ENCODE peak calls at places on chromosomes 4 and X, in four cellular contexts. R is HCT116, Z is K562, J is HepG2. I is an unnamed sample.

GRCh38 chr4:183324619-183325018 is 2.4 kb upstream of the CLDN24 start:
- DNase-seq in J (no peak), Z (no peak), R (no peak), I (no peak)

GRCh38 chrX:80550722-80551121 is 130.5 kb downstream of the TENT5D start:
- DNase-seq in R (no peak), J (peak), Z (peak), I (peak)

GRCh38 chrX:27840881-27841280 is 33.1 kb downstream of the MAGEB10 start:
- DNase-seq in R (no peak), Z (no peak), J (no peak), I (no peak)

GRCh38 chrX:154457491-154458115 is 478 bp upstream of the PLXNA3 start:
- DNase-seq in J (no peak), R (no peak), Z (peak), I (peak)

GRCh38 chr4:26878729-26879415 is 18.2 kb downstream of the STIM2 start:
- DNase-seq in J (no peak), Z (no peak), R (no peak), I (no peak)

GRCh38 chr4:164700471-164700870 is 53.5 kb upstream of the SMIM31 start:
- DNase-seq in R (peak), Z (peak), J (peak), I (peak)

GRCh38 chr4:8368998-8369397 is 71.5 kb downstream of the ACOX3 start:
- DNase-seq in R (no peak), Z (no peak), J (no peak), I (no peak)

GRCh38 chr4:2745981-2746806 is 9.9 kb downstream of the TNIP2 start:
- DNase-seq in R (no peak), Z (peak), J (no peak), I (no peak)

GRCh38 chr4:123524958-123525628 is 128.5 kb downstream of the SPRY1 start:
- DNase-seq in Z (no peak), J (peak), R (no peak), I (peak)

GRCh38 chrX:49040376-49040955 is 2.7 kb downstream of the TFE3 start:
- DNase-seq in Z (no peak), R (no peak), J (no peak), I (no peak)

GRCh38 chr4:48025005-48025404 is 8.4 kb downstream of the NIPAL1 start:
- DNase-seq in R (no peak), Z (no peak), J (no peak), I (no peak)

GRCh38 chr4:7663075-7663541 is 228.4 kb upstream of the PSAPL1 start:
- DNase-seq in J (no peak), R (no peak), Z (no peak), I (no peak)

GRCh38 chr4:111398906-111399330 is 746.3 kb upstream of the FAM241A start:
- DNase-seq in J (no peak), Z (no peak), R (no peak), I (no peak)

GRCh38 chr4:187191676-187192075 is 468.0 kb upstream of the FAT1 start:
- DNase-seq in J (no peak), Z (no peak), R (no peak), I (no peak)

GRCh38 chr4:151801547-151802516 is 41.0 kb upstream of the GATB start:
- DNase-seq in J (peak), R (peak), Z (peak), I (no peak)

DNA sequence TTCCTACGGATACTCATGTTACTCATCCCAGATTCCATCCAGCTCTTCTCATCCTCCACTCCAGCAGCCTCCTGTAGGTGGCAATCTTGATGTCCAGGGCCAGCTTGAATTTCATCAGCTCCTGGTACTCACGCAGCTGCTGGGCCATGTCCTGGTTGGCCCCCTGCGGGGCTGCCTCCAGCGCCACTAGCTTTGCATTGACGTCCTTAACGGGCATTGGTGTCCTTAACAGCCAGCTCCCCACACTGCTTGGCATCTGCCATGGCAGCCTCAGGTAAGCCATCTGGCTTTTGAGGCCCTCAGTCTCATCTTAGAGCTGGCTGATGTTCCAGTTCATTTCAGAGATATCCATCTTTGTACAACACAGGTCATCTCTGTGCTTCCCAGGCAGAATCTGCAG is 223.7 kb downstream of the FGF13 start:
- DNase-seq in Z (no peak), R (no peak), J (no peak), I (no peak)
- TF ChIP-seq JUND in Z (no peak), R (no peak), J (no peak), I (no peak)

GRCh38 chr4:148852092-148852699 is 410.0 kb upstream of the NR3C2 start:
- DNase-seq in R (no peak), J (no peak), Z (no peak), I (no peak)
- TF ChIP-seq JUND in R (no peak), J (no peak), Z (no peak), I (no peak)

DNA sequence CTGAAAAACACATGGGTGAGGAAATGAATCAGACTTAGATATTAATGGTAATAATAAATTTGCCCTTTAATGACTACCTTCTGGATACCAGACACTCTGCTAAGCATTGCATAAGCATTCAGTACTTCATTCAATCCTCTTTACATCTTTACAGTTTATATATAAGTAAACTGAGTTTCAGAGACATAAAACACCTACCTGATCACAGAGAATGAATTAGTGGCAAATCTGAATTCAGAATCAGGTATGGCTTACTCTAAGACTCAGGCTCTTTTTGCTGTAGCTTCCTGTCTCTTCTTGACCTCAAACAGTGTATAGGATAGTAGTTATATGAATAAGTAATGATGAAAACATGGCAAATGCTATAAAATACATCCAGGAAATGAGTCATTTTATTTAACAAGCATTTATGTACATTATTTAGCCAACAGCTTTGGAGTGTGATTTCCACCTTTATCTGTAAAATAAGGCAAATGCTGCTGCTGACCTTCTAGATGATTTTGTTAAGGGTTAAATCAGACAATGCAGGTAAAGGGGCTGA is 83.9 kb downstream of the VEGFC start:
- DNase-seq in R (no peak), J (no peak), Z (no peak), I (no peak)
- TF ChIP-seq JUND in R (no peak), J (no peak), Z (no peak), I (no peak)

GRCh38 chr4:78409612-78410202 is 141.9 kb upstream of the ANXA3 start:
- DNase-seq in J (no peak), Z (no peak), R (no peak), I (no peak)
- TF ChIP-seq JUND in J (no peak), Z (no peak), R (peak), I (no peak)

GRCh38 chrX:133859860-133860259 is 125.5 kb downstream of the GPC3 start:
- DNase-seq in J (no peak), Z (no peak), R (no peak), I (no peak)
- TF ChIP-seq JUND in J (no peak), Z (no peak), R (no peak), I (no peak)